ENCODE peak calls at places on chromosome 19, in four cellular contexts. O, W, M and T are unnamed samples.

GRCh38 chr19:51983361-51983760 is 3.3 kb downstream of the ZNF350 start:
- DNase-seq in W (no peak), O (no peak), M (no peak), T (no peak)

GRCh38 chr19:46303345-46303701 is 6.5 kb downstream of the HIF3A start:
- DNase-seq in M (no peak), O (no peak), W (no peak), T (no peak)

GRCh38 chr19:20238025-20238623 is 71.1 kb downstream of the ZNF486 start:
- DNase-seq in O (peak), M (peak), W (peak), T (peak)

GRCh38 chr19:23916991-23917390 is 2.3 kb downstream of the ZNF726 start:
- DNase-seq in W (peak), O (no peak), M (no peak), T (no peak)

GRCh38 chr19:34989248-34989797 is 10.8 kb upstream of the GRAMD1A start:
- DNase-seq in M (no peak), W (no peak), O (no peak), T (no peak)

GRCh38 chr19:35063940-35064818 is 22.7 kb downstream of the HPN start:
- DNase-seq in O (no peak), W (peak), M (no peak), T (no peak)

GRCh38 chr19:38190061-38190460 is 34.0 kb downstream of the DPF1 start:
- DNase-seq in M (no peak), W (peak), O (no peak), T (no peak)

GRCh38 chr19:15475611-15476010 is 3.7 kb downstream of the PGLYRP2 start:
- DNase-seq in O (no peak), W (no peak), M (no peak), T (no peak)

GRCh38 chr19:45142728-45143115 is 18.1 kb downstream of the NKPD1 start:
- DNase-seq in W (no peak), O (no peak), M (no peak), T (no peak)

GRCh38 chr19:16168465-16169081 is 4.8 kb downstream of the CIB3 start:
- DNase-seq in M (peak), O (no peak), W (peak), T (no peak)

GRCh38 chr19:42081584-42082258 is 5.8 kb downstream of the ZNF574 start:
- DNase-seq in M (no peak), W (peak), O (no peak), T (no peak)

GRCh38 chr19:13099073-13099999 is 3.3 kb downstream of the LYL1 start:
- DNase-seq in M (peak), O (no peak), W (peak), T (peak)

GRCh38 chr19:7959209-7959608 is 15.7 kb upstream of the TIMM44 start:
- DNase-seq in O (no peak), W (no peak), M (no peak), T (no peak)

GRCh38 chr19:49637865-49638350 is 2.0 kb downstream of the RRAS start:
- DNase-seq in O (no peak), M (no peak), W (peak), T (no peak)

GRCh38 chr19:372306-372890 is 27.8 kb upstream of the MIER2 start:
- DNase-seq in O (no peak), M (no peak), W (peak), T (no peak)

GRCh38 chr19:12806242-12807131 is at the start of gene RNASEH2A:
- DNase-seq in W (peak), M (peak), O (peak), T (peak)

GRCh38 chr19:34502582-34503545 is 21.3 kb downstream of the WTIP start:
- DNase-seq in W (no peak), M (no peak), O (no peak), T (no peak)

GRCh38 chr19:30406220-30406944 is 34.2 kb downstream of the ZNF536 start:
- DNase-seq in W (no peak), M (no peak), O (peak), T (no peak)

GRCh38 chr19:40805258-40805868 is 6.4 kb downstream of the EGLN2 start:
- DNase-seq in W (no peak), M (no peak), O (no peak), T (no peak)

GRCh38 chr19:44176590-44176989 is 11.7 kb downstream of the ZNF226 start:
- DNase-seq in M (no peak), O (no peak), W (peak), T (no peak)

GRCh38 chr19:18290250-18291018 is 9.0 kb upstream of the JUND start:
- DNase-seq in M (peak), W (peak), O (no peak), T (peak)

GRCh38 chr19:47776568-47776967 is 1.9 kb upstream of the SELENOW start:
- DNase-seq in O (no peak), M (no peak), W (no peak), T (no peak)

GRCh38 chr19:21970466-21970865 is 40.3 kb downstream of the ZNF208 start:
- DNase-seq in W (no peak), M (no peak), O (no peak), T (no peak)

GRCh38 chr19:23075031-23075733 is 41.6 kb upstream of the ZNF730 start:
- DNase-seq in O (peak), W (peak), M (no peak), T (peak)

GRCh38 chr19:17755977-17756670 is 4.8 kb downstream of the FCHO1 start:
- DNase-seq in M (peak), O (peak), W (peak), T (peak)

GRCh38 chr19:6242677-6243076 is 37.1 kb downstream of the MLLT1 start:
- DNase-seq in M (no peak), O (no peak), W (no peak), T (no peak)

GRCh38 chr19:52176574-52176973 is 5.2 kb upstream of the ZNF836 start:
- DNase-seq in O (no peak), M (no peak), W (no peak), T (no peak)

GRCh38 chr19:12866416-12867119 is 14.7 kb downstream of the DNASE2 start:
- DNase-seq in M (no peak), O (no peak), W (no peak), T (no peak)

GRCh38 chr19:38657633-38658222 is 10.3 kb downstream of the ACTN4 start:
- DNase-seq in O (no peak), M (no peak), W (peak), T (no peak)

GRCh38 chr19:14375055-14375581 is 6.1 kb upstream of the ADGRE5 start:
- DNase-seq in M (peak), W (no peak), O (no peak), T (peak)

GRCh38 chr19:4582980-4583842 is 23.7 kb upstream of the SEMA6B start:
- DNase-seq in O (no peak), M (no peak), W (no peak), T (no peak)

GRCh38 chr19:38989066-38989605 is 13.6 kb upstream of the FBXO17 start:
- DNase-seq in W (peak), M (no peak), O (no peak), T (no peak)

GRCh38 chr19:16429066-16429758 is 42.6 kb downstream of the EPS15L1 start:
- DNase-seq in W (no peak), O (no peak), M (no peak), T (no peak)

GRCh38 chr19:44708940-44709339 is 10.0 kb downstream of the CEACAM16 start:
- DNase-seq in O (no peak), M (no peak), W (no peak), T (no peak)

GRCh38 chr19:3576696-3577443 is 4.1 kb downstream of the HMG20B start:
- DNase-seq in O (no peak), M (no peak), W (peak), T (no peak)

GRCh38 chr19:3897936-3898335 is 17.5 kb downstream of the ATCAY start:
- DNase-seq in M (no peak), W (no peak), O (no peak), T (no peak)

GRCh38 chr19:51470966-51471365 is 7.4 kb upstream of the CEACAM18 start:
- DNase-seq in W (no peak), O (no peak), M (no peak), T (no peak)

GRCh38 chr19:51572415-51572814 is 1.3 kb downstream of the ZNF175 start:
- DNase-seq in O (no peak), W (no peak), M (no peak), T (no peak)

GRCh38 chr19:10419646-10420443 is 493 bp upstream of the PDE4A start:
- DNase-seq in M (peak), O (no peak), W (peak), T (peak)

GRCh38 chr19:14433454-14434156 is 499 bp downstream of the PKN1 start:
- DNase-seq in W (no peak), M (peak), O (no peak), T (peak)